ENCODE peak calls at places on chromosomes 3 and 15, in four cellular contexts. One of them, this sample, is unnamed.

GRCh38 chr15:96331942-96332853 is 1.7 kb downstream of the NR2F2 start:
- DNase-seq in RPMI8226: no peak
- DNase-seq in HFF-Myc: no peak
- DNase-seq in sigmoid colon: peak
- DNase-seq in this sample: no peak

GRCh38 chr3:71504250-71505036 is 79.1 kb downstream of the FOXP1 start:
- DNase-seq in sigmoid colon: no peak
- DNase-seq in HFF-Myc: peak
- DNase-seq in RPMI8226: no peak
- DNase-seq in this sample: no peak

GRCh38 chr3:128267541-128267940 is 114.3 kb downstream of the EEFSEC start:
- DNase-seq in HFF-Myc: no peak
- DNase-seq in RPMI8226: no peak
- DNase-seq in sigmoid colon: no peak
- DNase-seq in this sample: no peak

GRCh38 chr15:73991260-73991659 is 835 bp downstream of the STOML1 start:
- DNase-seq in sigmoid colon: peak
- DNase-seq in RPMI8226: no peak
- DNase-seq in HFF-Myc: no peak
- DNase-seq in this sample: no peak

GRCh38 chr3:44039006-44039405 is 202.7 kb upstream of the TOPAZ1 start:
- DNase-seq in RPMI8226: peak
- DNase-seq in HFF-Myc: no peak
- DNase-seq in sigmoid colon: no peak
- DNase-seq in this sample: no peak

GRCh38 chr15:25989327-25989726 is 126.2 kb upstream of the ATP10A start:
- DNase-seq in sigmoid colon: no peak
- DNase-seq in RPMI8226: peak
- DNase-seq in HFF-Myc: no peak
- DNase-seq in this sample: no peak

GRCh38 chr15:41730543-41730942 is 43.7 kb upstream of the MAPKBP1 start:
- DNase-seq in HFF-Myc: no peak
- DNase-seq in RPMI8226: no peak
- DNase-seq in sigmoid colon: no peak
- DNase-seq in this sample: peak

GRCh38 chr3:186669378-186670084 is 3.7 kb downstream of the HRG start:
- DNase-seq in sigmoid colon: no peak
- DNase-seq in HFF-Myc: no peak
- DNase-seq in RPMI8226: peak
- DNase-seq in this sample: no peak

GRCh38 chr3:50436063-50436674 is 67.3 kb downstream of the CACNA2D2 start:
- DNase-seq in RPMI8226: peak
- DNase-seq in sigmoid colon: no peak
- DNase-seq in HFF-Myc: no peak
- DNase-seq in this sample: peak

This sample was measured in Karpas-422.